ENCODE peak calls at places on chromosome 9, in nine cellular contexts. N is activated CD4-positive, alpha-beta T cell treated with anti-CD3 and anti-CD28 coated beads for 4 hours; Y is ureter; T is COR-L47; S is NCI-H187; U is stimulated activated CD4-positive, alpha-beta T cell treated with anti-CD3 and anti-CD28 coated beads, TNF-alpha, amount 100 ng/mL, for 1 hour; D is NCI-H510A; L is frontal cortex; Q is T-helper 9 cell. I is an unnamed sample.

GRCh38 chr9:95249986-95250385 is 67.5 kb downstream of the FANCC start:
- DNase-seq in N (no peak), Y (no peak), T (peak; percentile 83), S (peak; percentile 7), U (no peak), D (peak; percentile 29), L (no peak), Q (no peak), I (no peak)

GRCh38 chr9:114806571-114806970 is 732 bp upstream of the TNFSF15 start:
- DNase-seq in N (no peak), Y (no peak), T (no peak), S (no peak), U (no peak), D (no peak), L (no peak), Q (no peak), I (no peak)

GRCh38 chr9:135501261-135502167 is 1.0 kb downstream of the MRPS2 start:
- DNase-seq in N (no peak), Y (no peak), T (peak; percentile 57), S (no peak), U (no peak), D (peak; percentile 66), L (peak; percentile 68), Q (no peak), I (no peak)

GRCh38 chr9:90053027-90053426 is 448.2 kb downstream of the GADD45G start:
- DNase-seq in N (no peak), Y (no peak), T (no peak), S (no peak), U (no peak), D (no peak), L (no peak), Q (no peak), I (no peak)

GRCh38 chr9:17229945-17230560 is 95.2 kb downstream of the CNTLN start:
- DNase-seq in N (no peak), Y (no peak), T (peak; percentile 33), S (no peak), U (no peak), D (no peak), L (no peak), Q (no peak), I (no peak)

GRCh38 chr9:126057461-126057860 is 269.2 kb upstream of the MVB12B start:
- DNase-seq in N (no peak), Y (no peak), T (peak; percentile 52), S (no peak), U (no peak), D (no peak), L (no peak), Q (no peak), I (no peak)

GRCh38 chr9:76658510-76659231 is 105.6 kb upstream of the PCA3 start:
- DNase-seq in N (no peak), Y (no peak), T (peak; percentile 33), S (no peak), U (no peak), D (no peak), L (no peak), Q (no peak), I (no peak)

GRCh38 chr9:31275419-31275818 is 1109.0 kb upstream of the ACO1 start:
- DNase-seq in N (no peak), Y (no peak), T (no peak), S (no peak), U (no peak), D (no peak), L (no peak), Q (no peak), I (no peak)

GRCh38 chr9:137429974-137430722 is 7.0 kb downstream of the NOXA1 start:
- DNase-seq in N (no peak), Y (no peak), T (no peak), S (peak; percentile 17), U (no peak), D (no peak), L (no peak), Q (no peak), I (no peak)

GRCh38 chr9:93123561-93124283 is 10.3 kb downstream of the NINJ1 start:
- DNase-seq in N (no peak), Y (peak; percentile 41), T (no peak), S (no peak), U (no peak), D (no peak), L (no peak), Q (peak; percentile 0), I (peak; percentile 21)

GRCh38 chr9:93475856-93476255 is 22.5 kb upstream of the FAM120AOS start:
- DNase-seq in N (no peak), Y (no peak), T (no peak), S (no peak), U (no peak), D (no peak), L (no peak), Q (no peak), I (no peak)

GRCh38 chr9:2872941-2873323 is 29.0 kb upstream of the PUM3 start:
- DNase-seq in N (no peak), Y (no peak), T (peak; percentile 13), S (no peak), U (no peak), D (no peak), L (no peak), Q (no peak), I (no peak)

GRCh38 chr9:115008536-115008935 is 78.1 kb upstream of the TNFSF8 start:
- DNase-seq in N (peak; percentile 13), Y (no peak), T (no peak), S (no peak), U (no peak), D (no peak), L (no peak), Q (no peak), I (no peak)

GRCh38 chr9:2663486-2663885 is 41.9 kb downstream of the VLDLR start:
- DNase-seq in N (no peak), Y (no peak), T (no peak), S (no peak), U (no peak), D (no peak), L (no peak), Q (no peak), I (no peak)

GRCh38 chr9:94656190-94656589 is 16.9 kb upstream of the FBP1 start:
- DNase-seq in N (peak; percentile 12), Y (no peak), T (no peak), S (no peak), U (no peak), D (no peak), L (no peak), Q (no peak), I (no peak)